ENCODE peak calls at places on chromosome 20, in ten cellular contexts. One of them, this sample, is unnamed.
A peak's percentile ranks its signal among the peaks of the same experiment; 100 is the strongest.

GRCh38 chr20:18719426-18719825 is 94.2 kb upstream of the SCP2D1 start:
- DNase-seq in NCI-H1436: no peak
- DNase-seq in endodermal cell: no peak
- DNase-seq in activated naive CD8-positive, alpha-beta T cell treated with anti-CD3 and anti-CD28 coated beads, Interleukin-2, amount 50 U/mL, for 24 hours: no peak
- DNase-seq in activated naive CD4-positive, alpha-beta T cell: no peak
- DNase-seq in K562: no peak
- DNase-seq in activated T-helper 1 cell treated with Interleukin-2 at 50 U/mL for 16 hours: no peak
- DNase-seq in mesendoderm: no peak
- DNase-seq in M059J: peak; percentile 64
- DNase-seq in stimulated activated CD4-positive, alpha-beta T cell treated with anti-CD3 and anti-CD28 coated beads, TNF-alpha, amount 100 ng/mL, for 1 hour: no peak
- DNase-seq in this sample: peak; percentile 61

GRCh38 chr20:32906200-32906599 is 47.5 kb downstream of the EFCAB8 start:
- DNase-seq in K562: no peak
- DNase-seq in activated T-helper 1 cell treated with Interleukin-2 at 50 U/mL for 16 hours: no peak
- DNase-seq in activated naive CD4-positive, alpha-beta T cell: no peak
- DNase-seq in M059J: no peak
- DNase-seq in NCI-H1436: no peak
- DNase-seq in activated naive CD8-positive, alpha-beta T cell treated with anti-CD3 and anti-CD28 coated beads, Interleukin-2, amount 50 U/mL, for 24 hours: no peak
- DNase-seq in mesendoderm: peak; percentile 30
- DNase-seq in endodermal cell: no peak
- DNase-seq in stimulated activated CD4-positive, alpha-beta T cell treated with anti-CD3 and anti-CD28 coated beads, TNF-alpha, amount 100 ng/mL, for 1 hour: no peak
- DNase-seq in this sample: no peak

GRCh38 chr20:44683263-44684046 is 31.7 kb upstream of the CCN5 start:
- DNase-seq in activated naive CD8-positive, alpha-beta T cell treated with anti-CD3 and anti-CD28 coated beads, Interleukin-2, amount 50 U/mL, for 24 hours: peak; percentile 25
- DNase-seq in mesendoderm: peak; percentile 82
- DNase-seq in activated T-helper 1 cell treated with Interleukin-2 at 50 U/mL for 16 hours: peak; percentile 38
- DNase-seq in endodermal cell: peak; percentile 93
- DNase-seq in M059J: peak; percentile 58
- DNase-seq in K562: peak; percentile 85
- DNase-seq in activated naive CD4-positive, alpha-beta T cell: no peak
- DNase-seq in stimulated activated CD4-positive, alpha-beta T cell treated with anti-CD3 and anti-CD28 coated beads, TNF-alpha, amount 100 ng/mL, for 1 hour: peak; percentile 37
- DNase-seq in NCI-H1436: no peak
- DNase-seq in this sample: peak; percentile 69

GRCh38 chr20:48797275-48797825 is 30.4 kb downstream of the PREX1 start:
- DNase-seq in NCI-H1436: no peak
- DNase-seq in activated T-helper 1 cell treated with Interleukin-2 at 50 U/mL for 16 hours: no peak
- DNase-seq in endodermal cell: peak; percentile 65
- DNase-seq in activated naive CD8-positive, alpha-beta T cell treated with anti-CD3 and anti-CD28 coated beads, Interleukin-2, amount 50 U/mL, for 24 hours: no peak
- DNase-seq in K562: no peak
- DNase-seq in stimulated activated CD4-positive, alpha-beta T cell treated with anti-CD3 and anti-CD28 coated beads, TNF-alpha, amount 100 ng/mL, for 1 hour: no peak
- DNase-seq in M059J: no peak
- DNase-seq in mesendoderm: no peak
- DNase-seq in activated naive CD4-positive, alpha-beta T cell: no peak
- DNase-seq in this sample: no peak

GRCh38 chr20:1775117-1775516 is 117.5 kb upstream of the SIRPG start:
- DNase-seq in mesendoderm: no peak
- DNase-seq in M059J: peak; percentile 71
- DNase-seq in activated T-helper 1 cell treated with Interleukin-2 at 50 U/mL for 16 hours: no peak
- DNase-seq in NCI-H1436: no peak
- DNase-seq in activated naive CD8-positive, alpha-beta T cell treated with anti-CD3 and anti-CD28 coated beads, Interleukin-2, amount 50 U/mL, for 24 hours: no peak
- DNase-seq in K562: no peak
- DNase-seq in stimulated activated CD4-positive, alpha-beta T cell treated with anti-CD3 and anti-CD28 coated beads, TNF-alpha, amount 100 ng/mL, for 1 hour: no peak
- DNase-seq in activated naive CD4-positive, alpha-beta T cell: no peak
- DNase-seq in endodermal cell: no peak
- DNase-seq in this sample: peak; percentile 7

GRCh38 chr20:46031701-46032254 is 2.8 kb downstream of the SLC12A5 start:
- DNase-seq in activated T-helper 1 cell treated with Interleukin-2 at 50 U/mL for 16 hours: no peak
- DNase-seq in endodermal cell: peak; percentile 82
- DNase-seq in M059J: peak; percentile 40
- DNase-seq in stimulated activated CD4-positive, alpha-beta T cell treated with anti-CD3 and anti-CD28 coated beads, TNF-alpha, amount 100 ng/mL, for 1 hour: no peak
- DNase-seq in mesendoderm: peak; percentile 56
- DNase-seq in K562: no peak
- DNase-seq in activated naive CD4-positive, alpha-beta T cell: no peak
- DNase-seq in activated naive CD8-positive, alpha-beta T cell treated with anti-CD3 and anti-CD28 coated beads, Interleukin-2, amount 50 U/mL, for 24 hours: no peak
- DNase-seq in NCI-H1436: peak; percentile 88
- DNase-seq in this sample: peak; percentile 11

GRCh38 chr20:3785240-3786125 is 1.1 kb downstream of the CENPB start:
- DNase-seq in endodermal cell: peak; percentile 71
- DNase-seq in K562: peak; percentile 35
- DNase-seq in stimulated activated CD4-positive, alpha-beta T cell treated with anti-CD3 and anti-CD28 coated beads, TNF-alpha, amount 100 ng/mL, for 1 hour: no peak
- DNase-seq in activated naive CD8-positive, alpha-beta T cell treated with anti-CD3 and anti-CD28 coated beads, Interleukin-2, amount 50 U/mL, for 24 hours: no peak
- DNase-seq in mesendoderm: no peak
- DNase-seq in NCI-H1436: no peak
- DNase-seq in activated naive CD4-positive, alpha-beta T cell: no peak
- DNase-seq in activated T-helper 1 cell treated with Interleukin-2 at 50 U/mL for 16 hours: no peak
- DNase-seq in M059J: no peak
- DNase-seq in this sample: peak; percentile 18

GRCh38 chr20:38158701-38159325 is 6.3 kb downstream of the TGM2 start:
- DNase-seq in activated T-helper 1 cell treated with Interleukin-2 at 50 U/mL for 16 hours: no peak
- DNase-seq in M059J: no peak
- DNase-seq in K562: peak; percentile 38
- DNase-seq in mesendoderm: no peak
- DNase-seq in NCI-H1436: no peak
- DNase-seq in endodermal cell: no peak
- DNase-seq in activated naive CD4-positive, alpha-beta T cell: no peak
- DNase-seq in activated naive CD8-positive, alpha-beta T cell treated with anti-CD3 and anti-CD28 coated beads, Interleukin-2, amount 50 U/mL, for 24 hours: no peak
- DNase-seq in stimulated activated CD4-positive, alpha-beta T cell treated with anti-CD3 and anti-CD28 coated beads, TNF-alpha, amount 100 ng/mL, for 1 hour: no peak
- DNase-seq in this sample: no peak

GRCh38 chr20:44745560-44746366 is at the start of gene KCNK15:
- DNase-seq in K562: peak; percentile 71
- DNase-seq in activated naive CD8-positive, alpha-beta T cell treated with anti-CD3 and anti-CD28 coated beads, Interleukin-2, amount 50 U/mL, for 24 hours: peak; percentile 46
- DNase-seq in endodermal cell: peak; percentile 77
- DNase-seq in M059J: peak; percentile 42
- DNase-seq in NCI-H1436: no peak
- DNase-seq in activated T-helper 1 cell treated with Interleukin-2 at 50 U/mL for 16 hours: no peak
- DNase-seq in mesendoderm: peak; percentile 41
- DNase-seq in activated naive CD4-positive, alpha-beta T cell: no peak
- DNase-seq in stimulated activated CD4-positive, alpha-beta T cell treated with anti-CD3 and anti-CD28 coated beads, TNF-alpha, amount 100 ng/mL, for 1 hour: peak; percentile 43
- DNase-seq in this sample: peak; percentile 62

GRCh38 chr20:35291654-35292503 is at the start of gene FAM83C:
- DNase-seq in NCI-H1436: no peak
- DNase-seq in activated T-helper 1 cell treated with Interleukin-2 at 50 U/mL for 16 hours: no peak
- DNase-seq in M059J: no peak
- DNase-seq in activated naive CD4-positive, alpha-beta T cell: no peak
- DNase-seq in activated naive CD8-positive, alpha-beta T cell treated with anti-CD3 and anti-CD28 coated beads, Interleukin-2, amount 50 U/mL, for 24 hours: no peak
- DNase-seq in K562: no peak
- DNase-seq in mesendoderm: no peak
- DNase-seq in endodermal cell: no peak
- DNase-seq in stimulated activated CD4-positive, alpha-beta T cell treated with anti-CD3 and anti-CD28 coated beads, TNF-alpha, amount 100 ng/mL, for 1 hour: no peak
- DNase-seq in this sample: no peak

GRCh38 chr20:48787861-48788375 is 39.9 kb downstream of the PREX1 start:
- DNase-seq in M059J: peak; percentile 70
- DNase-seq in mesendoderm: peak; percentile 80
- DNase-seq in activated naive CD4-positive, alpha-beta T cell: no peak
- DNase-seq in NCI-H1436: no peak
- DNase-seq in activated T-helper 1 cell treated with Interleukin-2 at 50 U/mL for 16 hours: no peak
- DNase-seq in activated naive CD8-positive, alpha-beta T cell treated with anti-CD3 and anti-CD28 coated beads, Interleukin-2, amount 50 U/mL, for 24 hours: no peak
- DNase-seq in K562: peak; percentile 23
- DNase-seq in endodermal cell: no peak
- DNase-seq in stimulated activated CD4-positive, alpha-beta T cell treated with anti-CD3 and anti-CD28 coated beads, TNF-alpha, amount 100 ng/mL, for 1 hour: no peak
- DNase-seq in this sample: peak; percentile 73

GRCh38 chr20:59004493-59004762 is 2.6 kb downstream of the CTSZ start:
- DNase-seq in M059J: no peak
- DNase-seq in activated T-helper 1 cell treated with Interleukin-2 at 50 U/mL for 16 hours: no peak
- DNase-seq in activated naive CD4-positive, alpha-beta T cell: no peak
- DNase-seq in mesendoderm: no peak
- DNase-seq in activated naive CD8-positive, alpha-beta T cell treated with anti-CD3 and anti-CD28 coated beads, Interleukin-2, amount 50 U/mL, for 24 hours: peak; percentile 69
- DNase-seq in NCI-H1436: no peak
- DNase-seq in K562: no peak
- DNase-seq in stimulated activated CD4-positive, alpha-beta T cell treated with anti-CD3 and anti-CD28 coated beads, TNF-alpha, amount 100 ng/mL, for 1 hour: peak; percentile 39
- DNase-seq in endodermal cell: no peak
- DNase-seq in this sample: no peak

GRCh38 chr20:10640897-10641296 is 32.9 kb downstream of the JAG1 start:
- DNase-seq in stimulated activated CD4-positive, alpha-beta T cell treated with anti-CD3 and anti-CD28 coated beads, TNF-alpha, amount 100 ng/mL, for 1 hour: no peak
- DNase-seq in activated T-helper 1 cell treated with Interleukin-2 at 50 U/mL for 16 hours: no peak
- DNase-seq in NCI-H1436: no peak
- DNase-seq in activated naive CD4-positive, alpha-beta T cell: no peak
- DNase-seq in K562: no peak
- DNase-seq in endodermal cell: peak; percentile 70
- DNase-seq in M059J: no peak
- DNase-seq in mesendoderm: peak; percentile 86
- DNase-seq in activated naive CD8-positive, alpha-beta T cell treated with anti-CD3 and anti-CD28 coated beads, Interleukin-2, amount 50 U/mL, for 24 hours: no peak
- DNase-seq in this sample: no peak

GRCh38 chr20:15895560-15896084 is 677.6 kb downstream of the KIF16B start:
- DNase-seq in K562: no peak
- DNase-seq in M059J: no peak
- DNase-seq in activated T-helper 1 cell treated with Interleukin-2 at 50 U/mL for 16 hours: no peak
- DNase-seq in activated naive CD8-positive, alpha-beta T cell treated with anti-CD3 and anti-CD28 coated beads, Interleukin-2, amount 50 U/mL, for 24 hours: no peak
- DNase-seq in endodermal cell: no peak
- DNase-seq in mesendoderm: no peak
- DNase-seq in NCI-H1436: no peak
- DNase-seq in stimulated activated CD4-positive, alpha-beta T cell treated with anti-CD3 and anti-CD28 coated beads, TNF-alpha, amount 100 ng/mL, for 1 hour: no peak
- DNase-seq in activated naive CD4-positive, alpha-beta T cell: no peak
- DNase-seq in this sample: no peak

GRCh38 chr20:23147964-23148720 is 62.0 kb upstream of the CD93 start:
- DNase-seq in mesendoderm: no peak
- DNase-seq in M059J: peak; percentile 99
- DNase-seq in NCI-H1436: no peak
- DNase-seq in activated naive CD4-positive, alpha-beta T cell: no peak
- DNase-seq in activated T-helper 1 cell treated with Interleukin-2 at 50 U/mL for 16 hours: no peak
- DNase-seq in K562: peak; percentile 61
- DNase-seq in endodermal cell: peak; percentile 20
- DNase-seq in activated naive CD8-positive, alpha-beta T cell treated with anti-CD3 and anti-CD28 coated beads, Interleukin-2, amount 50 U/mL, for 24 hours: peak; percentile 24
- DNase-seq in stimulated activated CD4-positive, alpha-beta T cell treated with anti-CD3 and anti-CD28 coated beads, TNF-alpha, amount 100 ng/mL, for 1 hour: no peak
- DNase-seq in this sample: peak; percentile 78

GRCh38 chr20:63021356-63022321 is 14.9 kb upstream of the BHLHE23 start:
- DNase-seq in M059J: no peak
- DNase-seq in endodermal cell: no peak
- DNase-seq in activated naive CD8-positive, alpha-beta T cell treated with anti-CD3 and anti-CD28 coated beads, Interleukin-2, amount 50 U/mL, for 24 hours: no peak
- DNase-seq in activated T-helper 1 cell treated with Interleukin-2 at 50 U/mL for 16 hours: no peak
- DNase-seq in stimulated activated CD4-positive, alpha-beta T cell treated with anti-CD3 and anti-CD28 coated beads, TNF-alpha, amount 100 ng/mL, for 1 hour: no peak
- DNase-seq in NCI-H1436: no peak
- DNase-seq in activated naive CD4-positive, alpha-beta T cell: no peak
- DNase-seq in mesendoderm: no peak
- DNase-seq in K562: no peak
- DNase-seq in this sample: no peak

GRCh38 chr20:51385941-51386530 is 156.5 kb downstream of the NFATC2 start:
- DNase-seq in endodermal cell: peak; percentile 84
- DNase-seq in mesendoderm: peak; percentile 74
- DNase-seq in stimulated activated CD4-positive, alpha-beta T cell treated with anti-CD3 and anti-CD28 coated beads, TNF-alpha, amount 100 ng/mL, for 1 hour: no peak
- DNase-seq in NCI-H1436: no peak
- DNase-seq in activated naive CD8-positive, alpha-beta T cell treated with anti-CD3 and anti-CD28 coated beads, Interleukin-2, amount 50 U/mL, for 24 hours: no peak
- DNase-seq in activated T-helper 1 cell treated with Interleukin-2 at 50 U/mL for 16 hours: no peak
- DNase-seq in K562: peak; percentile 30
- DNase-seq in activated naive CD4-positive, alpha-beta T cell: no peak
- DNase-seq in M059J: peak; percentile 57
- DNase-seq in this sample: peak; percentile 74

GRCh38 chr20:25669826-25670422 is 26.7 kb downstream of the ZNF337 start:
- DNase-seq in stimulated activated CD4-positive, alpha-beta T cell treated with anti-CD3 and anti-CD28 coated beads, TNF-alpha, amount 100 ng/mL, for 1 hour: no peak
- DNase-seq in activated naive CD8-positive, alpha-beta T cell treated with anti-CD3 and anti-CD28 coated beads, Interleukin-2, amount 50 U/mL, for 24 hours: no peak
- DNase-seq in K562: no peak
- DNase-seq in NCI-H1436: no peak
- DNase-seq in M059J: peak; percentile 27
- DNase-seq in mesendoderm: peak; percentile 56
- DNase-seq in endodermal cell: peak; percentile 76
- DNase-seq in activated naive CD4-positive, alpha-beta T cell: no peak
- DNase-seq in activated T-helper 1 cell treated with Interleukin-2 at 50 U/mL for 16 hours: no peak
- DNase-seq in this sample: peak; percentile 89

GRCh38 chr20:40265872-40266533 is 423.0 kb downstream of the MAFB start:
- DNase-seq in K562: no peak
- DNase-seq in endodermal cell: peak; percentile 75
- DNase-seq in activated T-helper 1 cell treated with Interleukin-2 at 50 U/mL for 16 hours: no peak
- DNase-seq in mesendoderm: peak; percentile 52
- DNase-seq in stimulated activated CD4-positive, alpha-beta T cell treated with anti-CD3 and anti-CD28 coated beads, TNF-alpha, amount 100 ng/mL, for 1 hour: no peak
- DNase-seq in NCI-H1436: no peak
- DNase-seq in activated naive CD8-positive, alpha-beta T cell treated with anti-CD3 and anti-CD28 coated beads, Interleukin-2, amount 50 U/mL, for 24 hours: no peak
- DNase-seq in activated naive CD4-positive, alpha-beta T cell: no peak
- DNase-seq in M059J: peak; percentile 58
- DNase-seq in this sample: peak; percentile 67

GRCh38 chr20:36408219-36408618 is 102.1 kb downstream of the DLGAP4 start:
- DNase-seq in NCI-H1436: no peak
- DNase-seq in mesendoderm: no peak
- DNase-seq in activated T-helper 1 cell treated with Interleukin-2 at 50 U/mL for 16 hours: no peak
- DNase-seq in stimulated activated CD4-positive, alpha-beta T cell treated with anti-CD3 and anti-CD28 coated beads, TNF-alpha, amount 100 ng/mL, for 1 hour: no peak
- DNase-seq in endodermal cell: peak; percentile 57
- DNase-seq in activated naive CD4-positive, alpha-beta T cell: no peak
- DNase-seq in activated naive CD8-positive, alpha-beta T cell treated with anti-CD3 and anti-CD28 coated beads, Interleukin-2, amount 50 U/mL, for 24 hours: no peak
- DNase-seq in K562: peak; percentile 23
- DNase-seq in M059J: peak; percentile 61
- DNase-seq in this sample: no peak

GRCh38 chr20:24305366-24305765 is 164.1 kb upstream of the SYNDIG1 start:
- DNase-seq in stimulated activated CD4-positive, alpha-beta T cell treated with anti-CD3 and anti-CD28 coated beads, TNF-alpha, amount 100 ng/mL, for 1 hour: no peak
- DNase-seq in K562: no peak
- DNase-seq in mesendoderm: no peak
- DNase-seq in endodermal cell: no peak
- DNase-seq in activated T-helper 1 cell treated with Interleukin-2 at 50 U/mL for 16 hours: no peak
- DNase-seq in activated naive CD4-positive, alpha-beta T cell: no peak
- DNase-seq in activated naive CD8-positive, alpha-beta T cell treated with anti-CD3 and anti-CD28 coated beads, Interleukin-2, amount 50 U/mL, for 24 hours: no peak
- DNase-seq in NCI-H1436: no peak
- DNase-seq in M059J: no peak
- DNase-seq in this sample: no peak

GRCh38 chr20:48066256-48066655 is 281.0 kb upstream of the SULF2 start:
- DNase-seq in mesendoderm: no peak
- DNase-seq in activated T-helper 1 cell treated with Interleukin-2 at 50 U/mL for 16 hours: no peak
- DNase-seq in activated naive CD4-positive, alpha-beta T cell: no peak
- DNase-seq in activated naive CD8-positive, alpha-beta T cell treated with anti-CD3 and anti-CD28 coated beads, Interleukin-2, amount 50 U/mL, for 24 hours: no peak
- DNase-seq in K562: no peak
- DNase-seq in M059J: peak; percentile 52
- DNase-seq in NCI-H1436: no peak
- DNase-seq in endodermal cell: no peak
- DNase-seq in stimulated activated CD4-positive, alpha-beta T cell treated with anti-CD3 and anti-CD28 coated beads, TNF-alpha, amount 100 ng/mL, for 1 hour: no peak
- DNase-seq in this sample: peak; percentile 25

GRCh38 chr20:22905667-22906066 is 129.4 kb upstream of the SSTR4 start:
- DNase-seq in endodermal cell: no peak
- DNase-seq in stimulated activated CD4-positive, alpha-beta T cell treated with anti-CD3 and anti-CD28 coated beads, TNF-alpha, amount 100 ng/mL, for 1 hour: no peak
- DNase-seq in M059J: peak; percentile 54
- DNase-seq in K562: no peak
- DNase-seq in activated T-helper 1 cell treated with Interleukin-2 at 50 U/mL for 16 hours: no peak
- DNase-seq in NCI-H1436: no peak
- DNase-seq in activated naive CD8-positive, alpha-beta T cell treated with anti-CD3 and anti-CD28 coated beads, Interleukin-2, amount 50 U/mL, for 24 hours: no peak
- DNase-seq in activated naive CD4-positive, alpha-beta T cell: no peak
- DNase-seq in mesendoderm: no peak
- DNase-seq in this sample: peak; percentile 77

GRCh38 chr20:32762754-32763201 is 593 bp downstream of the DNMT3B start:
- DNase-seq in activated naive CD4-positive, alpha-beta T cell: no peak
- DNase-seq in endodermal cell: peak; percentile 63
- DNase-seq in K562: no peak
- DNase-seq in stimulated activated CD4-positive, alpha-beta T cell treated with anti-CD3 and anti-CD28 coated beads, TNF-alpha, amount 100 ng/mL, for 1 hour: no peak
- DNase-seq in activated T-helper 1 cell treated with Interleukin-2 at 50 U/mL for 16 hours: no peak
- DNase-seq in M059J: peak; percentile 40
- DNase-seq in NCI-H1436: no peak
- DNase-seq in mesendoderm: peak; percentile 49
- DNase-seq in activated naive CD8-positive, alpha-beta T cell treated with anti-CD3 and anti-CD28 coated beads, Interleukin-2, amount 50 U/mL, for 24 hours: peak; percentile 18
- DNase-seq in this sample: peak; percentile 38

GRCh38 chr20:49045440-49046086 is 549 bp upstream of the CSE1L start:
- DNase-seq in endodermal cell: no peak
- DNase-seq in mesendoderm: peak; percentile 32
- DNase-seq in stimulated activated CD4-positive, alpha-beta T cell treated with anti-CD3 and anti-CD28 coated beads, TNF-alpha, amount 100 ng/mL, for 1 hour: no peak
- DNase-seq in activated naive CD4-positive, alpha-beta T cell: no peak
- DNase-seq in K562: peak; percentile 25
- DNase-seq in activated T-helper 1 cell treated with Interleukin-2 at 50 U/mL for 16 hours: no peak
- DNase-seq in activated naive CD8-positive, alpha-beta T cell treated with anti-CD3 and anti-CD28 coated beads, Interleukin-2, amount 50 U/mL, for 24 hours: peak; percentile 40
- DNase-seq in NCI-H1436: no peak
- DNase-seq in M059J: peak; percentile 26
- DNase-seq in this sample: peak; percentile 28

GRCh38 chr20:35179292-35180212 is 7.7 kb downstream of the PROCR start:
- DNase-seq in endodermal cell: no peak
- DNase-seq in K562: no peak
- DNase-seq in stimulated activated CD4-positive, alpha-beta T cell treated with anti-CD3 and anti-CD28 coated beads, TNF-alpha, amount 100 ng/mL, for 1 hour: no peak
- DNase-seq in activated naive CD8-positive, alpha-beta T cell treated with anti-CD3 and anti-CD28 coated beads, Interleukin-2, amount 50 U/mL, for 24 hours: no peak
- DNase-seq in activated naive CD4-positive, alpha-beta T cell: no peak
- DNase-seq in M059J: no peak
- DNase-seq in activated T-helper 1 cell treated with Interleukin-2 at 50 U/mL for 16 hours: no peak
- DNase-seq in NCI-H1436: no peak
- DNase-seq in mesendoderm: no peak
- DNase-seq in this sample: no peak

GRCh38 chr20:63007722-63008488 is 1.1 kb upstream of the BHLHE23 start:
- DNase-seq in endodermal cell: peak; percentile 74
- DNase-seq in NCI-H1436: no peak
- DNase-seq in activated naive CD8-positive, alpha-beta T cell treated with anti-CD3 and anti-CD28 coated beads, Interleukin-2, amount 50 U/mL, for 24 hours: no peak
- DNase-seq in activated T-helper 1 cell treated with Interleukin-2 at 50 U/mL for 16 hours: no peak
- DNase-seq in K562: no peak
- DNase-seq in mesendoderm: peak; percentile 33
- DNase-seq in stimulated activated CD4-positive, alpha-beta T cell treated with anti-CD3 and anti-CD28 coated beads, TNF-alpha, amount 100 ng/mL, for 1 hour: no peak
- DNase-seq in M059J: no peak
- DNase-seq in activated naive CD4-positive, alpha-beta T cell: no peak
- DNase-seq in this sample: no peak

GRCh38 chr20:25018841-25019240 is 26.3 kb upstream of the APMAP start:
- DNase-seq in stimulated activated CD4-positive, alpha-beta T cell treated with anti-CD3 and anti-CD28 coated beads, TNF-alpha, amount 100 ng/mL, for 1 hour: no peak
- DNase-seq in mesendoderm: no peak
- DNase-seq in activated naive CD4-positive, alpha-beta T cell: no peak
- DNase-seq in activated T-helper 1 cell treated with Interleukin-2 at 50 U/mL for 16 hours: no peak
- DNase-seq in M059J: no peak
- DNase-seq in K562: no peak
- DNase-seq in activated naive CD8-positive, alpha-beta T cell treated with anti-CD3 and anti-CD28 coated beads, Interleukin-2, amount 50 U/mL, for 24 hours: no peak
- DNase-seq in NCI-H1436: no peak
- DNase-seq in endodermal cell: peak; percentile 19
- DNase-seq in this sample: no peak